ENCODE peak calls at places on chromosomes 2 and 18, in seven cellular contexts. D is HCT116, Q is GM12878, P is HepG2, W is SK-N-SH, A is H1, R is K562. G is an unnamed sample.

GRCh38 chr18:35324926-35325655 is 19.1 kb downstream of the ZNF24 start:
- DNase-seq in D (no peak), Q (no peak), P (no peak), W (no peak), A (no peak), R (no peak), G (no peak)

GRCh38 chr2:39516347-39517101 is 79.4 kb upstream of the MAP4K3 start:
- DNase-seq in D (no peak), Q (no peak), P (peak), W (no peak), A (peak), R (no peak), G (no peak)

GRCh38 chr2:241071677-241072111 is 30.4 kb downstream of the MTERF4 start:
- DNase-seq in D (no peak), Q (no peak), P (no peak), W (no peak), A (no peak), R (no peak), G (no peak)

GRCh38 chr2:169363570-169364150 is 1.3 kb upstream of the LRP2 start:
- DNase-seq in D (no peak), Q (no peak), P (no peak), W (peak), A (no peak), R (peak), G (no peak)

GRCh38 chr18:10142496-10143160 is 228.8 kb downstream of the VAPA start:
- DNase-seq in D (no peak), Q (no peak), P (no peak), W (no peak), A (no peak), R (no peak), G (no peak)

GRCh38 chr2:185201063-185201462 is 537.5 kb upstream of the FSIP2 start:
- DNase-seq in D (no peak), Q (no peak), P (no peak), W (no peak), A (no peak), R (no peak), G (no peak)

GRCh38 chr18:43855376-43855775 is 578.1 kb upstream of the SYT4 start:
- DNase-seq in D (no peak), Q (no peak), P (no peak), W (no peak), A (no peak), R (no peak), G (no peak)

GRCh38 chr2:237474931-237475703 is 11.9 kb upstream of the MLPH start:
- DNase-seq in D (peak), Q (no peak), P (peak), W (peak), A (no peak), R (peak), G (peak)

GRCh38 chr2:21924640-21925285 is 801.0 kb downstream of the TDRD15 start:
- DNase-seq in D (no peak), Q (peak), P (no peak), W (no peak), A (no peak), R (no peak), G (no peak)

DNA sequence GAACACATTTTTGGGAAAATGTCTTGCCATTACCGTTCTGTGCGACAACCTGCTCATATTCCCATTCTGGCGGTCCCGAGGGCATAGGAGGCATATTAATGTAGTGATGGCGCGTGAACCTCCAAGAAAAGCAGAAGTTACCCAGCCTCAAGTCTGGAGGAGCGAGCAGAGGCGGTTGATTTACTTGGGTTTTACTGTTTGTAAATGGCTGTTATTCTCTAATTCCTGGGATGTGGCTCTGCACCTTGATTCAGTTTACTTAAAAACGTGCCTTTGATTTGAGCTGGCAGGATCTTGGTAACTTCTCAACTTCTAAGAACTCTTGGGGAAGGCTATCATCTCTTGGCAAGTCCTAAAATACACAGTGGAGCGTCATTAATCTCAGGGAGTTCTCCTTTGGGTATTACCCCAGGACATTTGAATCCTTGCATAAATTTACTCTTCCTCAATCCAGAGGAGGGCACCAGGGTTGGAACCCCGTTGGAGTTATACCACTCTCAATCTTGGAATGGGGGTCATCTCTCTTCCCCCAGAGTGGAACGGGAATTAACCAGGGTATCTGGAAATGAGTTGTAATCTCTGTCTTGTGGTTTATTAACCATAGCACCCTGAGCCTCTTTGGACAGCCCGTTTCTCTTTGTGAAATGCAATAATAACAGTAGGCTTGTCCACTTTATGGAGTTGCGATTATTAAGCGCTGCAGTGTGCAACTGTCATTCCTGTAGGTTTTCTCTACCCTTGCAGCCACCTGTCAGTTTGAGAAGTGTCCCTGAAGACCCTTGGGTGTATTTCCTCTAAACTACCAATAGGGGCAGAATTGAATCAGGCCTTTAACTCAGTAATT is 2.1 kb downstream of the HK2 start:
- DNase-seq in D (peak), Q (no peak), P (peak), W (peak), A (no peak), R (peak), G (peak)
- TF ChIP-seq JUND in D (no peak), Q (no peak), P (no peak), W (no peak), A (no peak), R (no peak), G (no peak)

GRCh38 chr18:12253517-12254136 is 534 bp upstream of the CIDEA start:
- DNase-seq in D (no peak), Q (no peak), P (no peak), W (no peak), A (no peak), R (no peak), G (no peak)

GRCh38 chr18:12256946-12257345 is 2.8 kb downstream of the CIDEA start:
- DNase-seq in D (no peak), Q (no peak), P (no peak), W (no peak), A (no peak), R (no peak), G (no peak)

GRCh38 chr18:12254820-12255511 is 805 bp downstream of the CIDEA start:
- DNase-seq in D (no peak), Q (no peak), P (no peak), W (no peak), A (no peak), R (no peak), G (no peak)

GRCh38 chr18:12254137-12254819 is at the start of gene CIDEA:
- DNase-seq in D (no peak), Q (no peak), P (no peak), W (no peak), A (no peak), R (no peak), G (no peak)

GRCh38 chr18:12255626-12256026 is 1.5 kb downstream of the CIDEA start:
- DNase-seq in D (peak), Q (no peak), P (peak), W (no peak), A (no peak), R (no peak), G (peak)
- TF ChIP-seq JUND in D (peak), Q (no peak), P (no peak), W (no peak), A (no peak), R (no peak), G (no peak)

GRCh38 chr2:71186973-71187372 is 39.9 kb downstream of the PAIP2B start:
- DNase-seq in D (no peak), Q (no peak), P (no peak), W (no peak), A (no peak), R (no peak), G (no peak)

GRCh38 chr2:71187589-71187988 is 39.3 kb downstream of the PAIP2B start:
- DNase-seq in D (no peak), Q (no peak), P (no peak), W (no peak), A (no peak), R (no peak), G (no peak)

DNA sequence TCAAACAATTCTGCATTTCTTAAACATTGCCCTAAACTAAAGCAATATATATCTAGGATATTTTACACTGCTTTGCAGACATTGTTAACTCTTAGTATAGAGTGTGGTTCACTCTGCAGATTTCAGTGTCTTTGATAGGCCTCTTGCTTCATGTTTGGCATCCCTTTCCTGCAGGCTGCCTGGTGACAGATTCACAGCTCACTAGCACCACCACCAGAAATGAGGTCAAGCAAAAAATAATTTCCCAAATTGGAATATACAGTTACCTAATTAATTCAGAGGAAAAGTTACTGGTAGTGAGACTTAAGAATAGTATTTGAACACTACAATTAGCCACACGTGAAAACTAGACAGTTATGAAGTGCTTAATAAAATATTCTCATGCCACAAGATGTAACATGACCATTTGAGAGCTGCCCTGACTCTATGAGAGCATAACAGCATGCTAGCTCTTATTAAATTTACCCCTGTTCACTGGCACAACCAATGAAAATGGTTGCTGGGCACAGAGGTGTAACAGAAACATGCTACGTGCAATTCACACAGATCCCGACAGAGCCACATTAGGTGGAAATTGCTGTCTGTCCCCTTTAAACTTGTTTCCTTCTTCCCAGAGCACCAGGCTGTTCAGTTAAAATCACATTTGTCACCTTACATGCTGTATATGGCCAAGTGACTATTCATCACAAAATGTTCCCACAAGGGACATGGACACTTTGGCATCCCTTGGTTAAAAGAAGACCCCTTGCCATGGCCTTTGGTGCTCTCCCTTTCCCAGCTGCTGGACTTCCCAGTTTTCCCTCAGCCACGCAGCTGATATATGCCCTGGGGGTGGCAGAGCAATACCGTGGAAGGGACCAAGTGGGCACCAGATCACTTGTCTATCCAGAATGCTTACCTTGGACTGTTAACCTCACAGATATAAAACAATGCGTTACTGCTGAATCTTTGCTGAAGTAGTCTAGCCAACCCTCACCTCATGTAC is 35.7 kb downstream of the PAIP2B start:
- DNase-seq in D (peak), Q (no peak), P (peak), W (peak), A (no peak), R (peak), G (peak)
- TF ChIP-seq JUND in D (no peak), Q (no peak), P (no peak), W (no peak), A (no peak), R (no peak), G (no peak)

GRCh38 chr2:74671479-74671878 is 17.4 kb downstream of the SEMA4F start:
- DNase-seq in D (no peak), Q (no peak), P (no peak), W (no peak), A (no peak), R (no peak), G (no peak)
- TF ChIP-seq JUND in D (no peak), Q (no peak), P (no peak), W (no peak), A (no peak), R (no peak), G (no peak)

GRCh38 chr2:239819974-239820555 is 205.1 kb downstream of the NDUFA10 start:
- DNase-seq in D (no peak), Q (no peak), P (no peak), W (peak), A (no peak), R (no peak), G (no peak)
- TF ChIP-seq JUND in D (no peak), Q (no peak), P (no peak), W (no peak), A (no peak), R (no peak), G (no peak)

GRCh38 chr2:91477731-91478672 is 2786.5 kb downstream of the RPIA start:
- DNase-seq in D (no peak), Q (no peak), P (no peak), W (peak), A (no peak), R (peak), G (no peak)
- TF ChIP-seq JUND in D (no peak), Q (no peak), P (no peak), W (no peak), A (no peak), R (no peak), G (no peak)

GRCh38 chr2:7020468-7020867 is 103.3 kb downstream of the RNF144A start:
- DNase-seq in D (no peak), Q (no peak), P (no peak), W (no peak), A (no peak), R (no peak), G (no peak)
- TF ChIP-seq JUND in D (no peak), Q (no peak), P (no peak), W (no peak), A (no peak), R (no peak), G (no peak)